ENCODE peak calls at places on chromosomes 13 and 19, in five cellular contexts. J, X, C, E and F are unnamed samples.

GRCh38 chr13:93037780-93038179 is 188.8 kb upstream of the GPC6 start:
- DNase-seq in J (no peak), X (no peak), C (no peak), E (no peak), F (no peak)

GRCh38 chr19:30086220-30086619 is 144.2 kb downstream of the URI1 start:
- DNase-seq in J (no peak), X (no peak), C (no peak), E (no peak), F (no peak)

GRCh38 chr13:36086117-36086516 is 45.1 kb downstream of the DCLK1 start:
- DNase-seq in J (no peak), X (no peak), C (no peak), E (no peak), F (no peak)

GRCh38 chr13:24176351-24177101 is 16.0 kb downstream of the SPATA13 start:
- DNase-seq in J (no peak), X (no peak), C (no peak), E (no peak), F (no peak)

GRCh38 chr13:93199856-93200255 is 26.8 kb upstream of the GPC6 start:
- DNase-seq in J (no peak), X (no peak), C (no peak), E (no peak), F (no peak)

GRCh38 chr13:29582171-29582570 is 13.3 kb downstream of the SLC7A1 start:
- DNase-seq in J (no peak), X (no peak), C (no peak), E (no peak), F (no peak)

GRCh38 chr19:1169921-1170885 is 3.9 kb downstream of the SBNO2 start:
- DNase-seq in J (no peak), X (no peak), C (no peak), E (no peak), F (no peak)

GRCh38 chr13:41812851-41813250 is 148.1 kb downstream of the VWA8 start:
- DNase-seq in J (peak; percentile 35), X (no peak), C (no peak), E (no peak), F (no peak)

GRCh38 chr19:44847144-44848035 is 1.3 kb downstream of the NECTIN2 start:
- DNase-seq in J (peak; percentile 31), X (no peak), C (no peak), E (no peak), F (no peak)

GRCh38 chr19:10899171-10899653 is 27.9 kb downstream of the CARM1 start:
- DNase-seq in J (no peak), X (no peak), C (no peak), E (no peak), F (no peak)

GRCh38 chr19:16025108-16026101 is 50.9 kb upstream of the TPM4 start:
- DNase-seq in J (peak; percentile 84), X (peak; percentile 31), C (no peak), E (no peak), F (no peak)

GRCh38 chr13:94389544-94390351 is 89.7 kb downstream of the DCT start:
- DNase-seq in J (no peak), X (no peak), C (no peak), E (no peak), F (no peak)

GRCh38 chr19:15812059-15812722 is 3.3 kb downstream of the OR10H1 start:
- DNase-seq in J (no peak), X (no peak), C (peak; percentile 7), E (no peak), F (no peak)

GRCh38 chr13:107216046-107216715 is 648.2 kb upstream of the ARGLU1 start:
- DNase-seq in J (no peak), X (no peak), C (no peak), E (no peak), F (no peak)

GRCh38 chr19:18156841-18157464 is 4.0 kb downstream of the PIK3R2 start:
- DNase-seq in J (peak; percentile 69), X (peak; percentile 81), C (no peak), E (no peak), F (peak; percentile 50)

GRCh38 chr13:91609353-91609752 is 210.9 kb downstream of the GPC5 start:
- DNase-seq in J (no peak), X (no peak), C (no peak), E (no peak), F (no peak)

GRCh38 chr19:57709616-57710015 is 612 bp upstream of the ZNF154 start:
- DNase-seq in J (no peak), X (no peak), C (no peak), E (no peak), F (no peak)

GRCh38 chr19:40640744-40641143 is 39.6 kb downstream of the LTBP4 start:
- DNase-seq in J (no peak), X (no peak), C (no peak), E (no peak), F (no peak)

GRCh38 chr13:41601718-41602445 is 144.5 kb downstream of the RGCC start:
- DNase-seq in J (peak; percentile 86), X (peak; percentile 86), C (no peak), E (no peak), F (no peak)

GRCh38 chr13:103694033-103694432 is 627.8 kb upstream of the SLC10A2 start:
- DNase-seq in J (no peak), X (no peak), C (no peak), E (no peak), F (no peak)

GRCh38 chr19:46639356-46640061 is 3.5 kb upstream of the GNG8 start:
- DNase-seq in J (no peak), X (peak; percentile 71), C (no peak), E (no peak), F (no peak)

GRCh38 chr19:16659464-16659831 is 496 bp downstream of the SMIM7 start:
- DNase-seq in J (no peak), X (no peak), C (no peak), E (no peak), F (no peak)

GRCh38 chr13:114078501-114079451 is 53.6 kb downstream of the RASA3 start:
- DNase-seq in J (peak; percentile 60), X (peak; percentile 51), C (no peak), E (no peak), F (no peak)

GRCh38 chr19:3760871-3761361 is 576 bp downstream of the APBA3 start:
- DNase-seq in J (no peak), X (no peak), C (no peak), E (no peak), F (no peak)

GRCh38 chr13:44810067-44810840 is 179.0 kb downstream of the NUFIP1 start:
- DNase-seq in J (no peak), X (no peak), C (no peak), E (no peak), F (no peak)

GRCh38 chr13:40758811-40759210 is 12.2 kb downstream of the MRPS31 start:
- DNase-seq in J (no peak), X (no peak), C (no peak), E (no peak), F (no peak)

GRCh38 chr13:67369895-67370660 is 139.9 kb upstream of the PCDH9 start:
- DNase-seq in J (peak; percentile 99), X (no peak), C (no peak), E (no peak), F (no peak)

GRCh38 chr19:30722801-30723200 is 350.6 kb downstream of the ZNF536 start:
- DNase-seq in J (no peak), X (no peak), C (no peak), E (no peak), F (no peak)